ENCODE peak calls at places on chromosomes 4 and X, in seven cellular contexts. S is hepatocyte, Y is tibial artery, Q is heart left ventricle, T is left ventricle myocardium inferior, A is right atrium auricular region, B is A673. Z is an unnamed sample.

GRCh38 chr4:101345596-101346311 is 1.6 kb downstream of the PPP3CA start:
- DNase-seq in S (peak; percentile 76), Y (peak; percentile 51), Q (peak; percentile 82), T (peak; percentile 74), A (no peak), B (peak; percentile 79), Z (peak; percentile 83)

GRCh38 chr4:148634476-148634875 is 192.3 kb upstream of the NR3C2 start:
- DNase-seq in S (no peak), Y (no peak), Q (no peak), T (no peak), A (no peak), B (no peak), Z (no peak)

GRCh38 chr4:112910109-112910736 is 139.2 kb upstream of the ANK2 start:
- DNase-seq in S (peak; percentile 21), Y (no peak), Q (no peak), T (no peak), A (no peak), B (peak; percentile 84), Z (no peak)

GRCh38 chr4:1777822-1778641 is 15.1 kb upstream of the FGFR3 start:
- DNase-seq in S (peak; percentile 62), Y (no peak), Q (no peak), T (no peak), A (no peak), B (no peak), Z (no peak)

GRCh38 chr4:54099287-54099958 is 540 bp upstream of the GSX2 start:
- DNase-seq in S (no peak), Y (no peak), Q (no peak), T (no peak), A (no peak), B (no peak), Z (no peak)

GRCh38 chrX:149717803-149718202 is 5.9 kb downstream of the MAGEA11 start:
- DNase-seq in S (no peak), Y (no peak), Q (no peak), T (no peak), A (no peak), B (no peak), Z (no peak)

GRCh38 chrX:63738696-63739095 is 46.3 kb downstream of the ARHGEF9 start:
- DNase-seq in S (no peak), Y (no peak), Q (no peak), T (no peak), A (no peak), B (no peak), Z (no peak)

GRCh38 chr4:106208481-106209460 is 107.2 kb downstream of the TBCK start:
- DNase-seq in S (no peak), Y (no peak), Q (peak; percentile 52), T (no peak), A (no peak), B (no peak), Z (no peak)

GRCh38 chr4:114615435-114615834 is 16.8 kb downstream of the UGT8 start:
- DNase-seq in S (peak; percentile 38), Y (no peak), Q (no peak), T (no peak), A (no peak), B (no peak), Z (no peak)

GRCh38 chr4:152579916-152580315 is 44.0 kb upstream of the FBXW7 start:
- DNase-seq in S (no peak), Y (no peak), Q (no peak), T (no peak), A (no peak), B (no peak), Z (no peak)

GRCh38 chrX:66030505-66031317 is 9.2 kb downstream of the VSIG4 start:
- DNase-seq in S (peak; percentile 30), Y (no peak), Q (no peak), T (no peak), A (no peak), B (peak; percentile 39), Z (no peak)

GRCh38 chrX:44451056-44451455 is 91.6 kb downstream of the FUNDC1 start:
- DNase-seq in S (no peak), Y (no peak), Q (no peak), T (no peak), A (no peak), B (peak; percentile 83), Z (no peak)

GRCh38 chr4:176547005-176547404 is 227.2 kb downstream of the SPCS3 start:
- DNase-seq in S (no peak), Y (no peak), Q (no peak), T (no peak), A (no peak), B (no peak), Z (no peak)

GRCh38 chr4:98794565-98795205 is 134.2 kb downstream of the EIF4E start:
- DNase-seq in S (peak; percentile 25), Y (no peak), Q (no peak), T (no peak), A (no peak), B (peak; percentile 60), Z (no peak)

GRCh38 chrX:69522052-69522451 is 17.9 kb downstream of the NALF2 start:
- DNase-seq in S (no peak), Y (no peak), Q (no peak), T (no peak), A (no peak), B (no peak), Z (no peak)

GRCh38 chrX:38929966-38930421 is 128.7 kb downstream of the MID1IP1 start:
- DNase-seq in S (no peak), Y (peak; percentile 33), Q (no peak), T (no peak), A (no peak), B (no peak), Z (no peak)

GRCh38 chrX:22338740-22339139 is 66.0 kb downstream of the CBLL2 start:
- DNase-seq in S (no peak), Y (no peak), Q (no peak), T (no peak), A (no peak), B (no peak), Z (no peak)

GRCh38 chr4:38926917-38927316 is 59.3 kb downstream of the FAM114A1 start:
- DNase-seq in S (no peak), Y (no peak), Q (no peak), T (no peak), A (no peak), B (no peak), Z (no peak)

GRCh38 chr4:183329954-183330742 is 7.9 kb upstream of the CLDN24 start:
- DNase-seq in S (no peak), Y (no peak), Q (no peak), T (no peak), A (peak; percentile 13), B (no peak), Z (no peak)

GRCh38 chr4:183329244-183329643 is 7.0 kb upstream of the CLDN24 start:
- DNase-seq in S (no peak), Y (no peak), Q (no peak), T (no peak), A (no peak), B (no peak), Z (no peak)

GRCh38 chr4:183328832-183329231 is 6.6 kb upstream of the CLDN24 start:
- DNase-seq in S (peak; percentile 29), Y (no peak), Q (no peak), T (no peak), A (no peak), B (peak; percentile 30), Z (no peak)

GRCh38 chr4:183332447-183332846 is 10.2 kb upstream of the CLDN24 start:
- DNase-seq in S (no peak), Y (no peak), Q (no peak), T (no peak), A (peak; percentile 26), B (no peak), Z (no peak)

GRCh38 chr4:183330841-183331240 is 8.6 kb upstream of the CLDN24 start:
- DNase-seq in S (no peak), Y (no peak), Q (no peak), T (no peak), A (no peak), B (no peak), Z (no peak)
- TF ChIP-seq CTCF in S (no peak), Y (no peak), Q (no peak), T (no peak), A (no peak), B (no peak), Z (no peak)

GRCh38 chr4:143618811-143619210 is 81.7 kb downstream of the FREM3 start:
- DNase-seq in S (no peak), Y (no peak), Q (no peak), T (no peak), A (no peak), B (no peak), Z (no peak)

GRCh38 chr4:143617994-143618679 is 82.3 kb downstream of the FREM3 start:
- DNase-seq in S (no peak), Y (no peak), Q (no peak), T (no peak), A (no peak), B (no peak), Z (no peak)

DNA sequence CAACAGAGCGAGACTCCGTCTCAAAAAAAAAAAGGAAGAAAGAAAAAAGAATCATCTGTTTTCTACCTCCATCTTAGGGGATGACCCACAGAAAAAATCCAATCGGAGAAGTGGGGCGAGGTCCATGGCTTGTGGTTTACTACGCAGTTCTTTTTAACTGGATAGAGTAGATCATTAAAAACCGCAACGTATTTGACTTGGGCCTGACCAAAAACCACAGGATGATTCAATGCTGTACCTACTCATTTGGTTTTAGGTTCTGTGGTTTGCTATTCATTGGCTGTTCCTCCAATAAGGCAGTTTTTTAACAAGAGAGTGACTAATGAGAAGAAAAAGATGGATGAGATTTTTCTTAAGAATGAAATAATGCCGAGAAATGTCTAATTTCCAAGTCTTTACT is 83.7 kb downstream of the FREM3 start:
- DNase-seq in S (no peak), Y (no peak), Q (no peak), T (no peak), A (no peak), B (no peak), Z (no peak)
- H3K4me3 ChIP-seq in S (no peak overlapping the region), Y (no peak overlapping the region), Q (no peak overlapping the region), T (no peak overlapping the region), A (no peak overlapping the region), B (no peak overlapping the region), Z (no peak overlapping the region)

GRCh38 chr4:7924163-7924562 is 15.5 kb downstream of the AFAP1 start:
- DNase-seq in S (no peak), Y (no peak), Q (no peak), T (no peak), A (no peak), B (no peak), Z (peak; percentile 38)
- H3K27ac ChIP-seq in S (no peak overlapping the region), Y (peak overlapping the region; percentile 5), Q (no peak overlapping the region), T (no peak overlapping the region), A (no peak overlapping the region), B (no peak overlapping the region), Z (no peak overlapping the region)

DNA sequence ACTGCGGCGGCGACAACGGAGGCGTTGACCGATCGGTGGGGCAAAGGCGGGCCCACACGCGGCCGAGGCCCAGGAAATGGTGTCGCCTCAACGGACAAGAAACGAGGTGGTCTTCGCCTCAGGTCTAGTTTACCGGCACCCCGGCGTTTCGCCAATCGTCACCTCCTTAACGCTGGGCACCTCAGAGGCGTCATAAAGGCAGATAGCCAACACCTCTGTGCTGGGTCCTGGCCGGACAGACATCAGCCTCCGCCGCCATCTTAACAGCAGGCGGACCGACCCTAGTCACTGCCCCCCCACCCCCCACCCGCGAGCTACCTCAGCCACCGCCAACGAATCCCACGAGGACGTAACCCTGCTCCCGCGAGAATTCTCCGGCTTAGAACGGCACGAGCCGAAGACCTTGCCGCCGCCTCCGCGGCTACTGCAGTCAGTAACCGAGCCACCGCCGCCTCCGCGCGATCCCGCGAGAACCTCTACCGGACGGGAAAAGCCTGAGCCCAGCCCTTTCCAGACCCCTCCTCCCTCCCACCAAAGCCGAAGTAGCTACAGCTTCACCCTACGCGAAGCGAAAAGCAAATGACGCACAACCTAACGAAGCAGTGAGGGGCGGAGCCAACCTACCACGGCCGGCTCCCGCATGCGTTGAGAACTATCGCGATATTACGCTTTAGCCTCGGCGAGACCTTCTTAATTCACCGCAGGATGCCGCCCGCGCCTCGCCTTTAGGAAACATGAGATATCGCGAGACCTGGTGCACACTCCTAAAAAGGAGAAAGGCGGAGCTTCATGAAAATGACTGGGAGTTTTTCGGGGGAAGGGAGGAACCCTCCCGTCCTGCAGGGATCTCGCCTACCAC is 2.7 kb downstream of the HUWE1 start:
- DNase-seq in S (peak; percentile 97), Y (peak; percentile 92), Q (peak; percentile 92), T (peak; percentile 90), A (peak; percentile 97), B (peak; percentile 98), Z (peak; percentile 95)
- TF ChIP-seq CTCF in S (no peak), Y (no peak), Q (no peak), T (no peak), A (no peak), B (no peak), Z (no peak)

Z was measured in coronary artery.